ENCODE peak calls at places on chromosomes 2 and 18, in eight cellular contexts. O, M, G, Q, C, H, N and J are unnamed samples.
A peak's percentile ranks its signal among the peaks of the same experiment; 100 is the strongest.

GRCh38 chr2:176614049-176614448 is 344.8 kb downstream of the MTX2 start:
- DNase-seq in C (no peak), O (no peak), Q (no peak), G (no peak), M (no peak), H (no peak), N (no peak), J (no peak)

GRCh38 chr2:110219496-110220192 is 7.3 kb upstream of the MTLN start:
- DNase-seq in G (no peak), M (no peak), Q (no peak), N (no peak), H (peak; percentile 67), O (no peak), C (no peak), J (no peak)

GRCh38 chr18:48743046-48743445 is 204.2 kb downstream of the CTIF start:
- DNase-seq in G (peak; percentile 81), C (no peak), Q (peak; percentile 82), N (peak; percentile 93), O (peak; percentile 80), H (peak; percentile 88), M (no peak), J (peak; percentile 17)

GRCh38 chr18:47260138-47260923 is 8.9 kb upstream of the SKOR2 start:
- DNase-seq in C (peak; percentile 83), O (no peak), M (peak; percentile 21), N (no peak), Q (peak; percentile 44), G (no peak), H (peak; percentile 45), J (no peak)

GRCh38 chr18:58136865-58137264 is 92.8 kb downstream of the NEDD4L start:
- DNase-seq in H (no peak), N (no peak), M (no peak), G (no peak), O (no peak), Q (no peak), C (no peak), J (no peak)

GRCh38 chr2:86747708-86748627 is 27.9 kb downstream of the RMND5A start:
- DNase-seq in C (no peak), M (peak; percentile 20), O (no peak), Q (no peak), H (peak; percentile 85), G (no peak), N (no peak), J (no peak)

GRCh38 chr2:62718225-62718822 is 12.8 kb downstream of the EHBP1 start:
- DNase-seq in Q (no peak), H (no peak), C (no peak), M (no peak), O (no peak), N (no peak), G (no peak), J (no peak)

GRCh38 chr2:45833968-45834344 is 182.5 kb downstream of the PRKCE start:
- DNase-seq in H (no peak), C (no peak), M (no peak), O (no peak), G (no peak), N (no peak), Q (no peak), J (no peak)

GRCh38 chr2:103860016-103860415 is 993.9 kb upstream of the POU3F3 start:
- DNase-seq in G (no peak), Q (no peak), O (no peak), C (no peak), N (no peak), H (no peak), M (no peak), J (no peak)

GRCh38 chr2:1591978-1592907 is 152.1 kb downstream of the PXDN start:
- DNase-seq in H (peak; percentile 83), Q (peak; percentile 52), M (peak; percentile 84), G (peak; percentile 91), C (peak; percentile 46), N (peak; percentile 94), O (peak; percentile 35), J (no peak)

GRCh38 chr2:127879899-127880298 is 5.9 kb downstream of the AMMECR1L start:
- DNase-seq in H (no peak), M (no peak), C (no peak), Q (no peak), O (no peak), G (no peak), N (no peak), J (no peak)

GRCh38 chr2:214587442-214587841 is 176.6 kb downstream of the VWC2L start:
- DNase-seq in Q (no peak), C (no peak), G (no peak), O (no peak), N (no peak), M (no peak), H (peak; percentile 2), J (no peak)

GRCh38 chr2:40357667-40358066 is 94.2 kb downstream of the SLC8A1 start:
- DNase-seq in Q (no peak), M (no peak), O (no peak), G (no peak), C (no peak), H (peak; percentile 40), N (no peak), J (no peak)

GRCh38 chr2:212088353-212088752 is 450.2 kb downstream of the ERBB4 start:
- DNase-seq in N (no peak), G (no peak), C (no peak), O (no peak), M (no peak), H (no peak), Q (no peak), J (no peak)

GRCh38 chr2:26901326-26902183 is 53.6 kb downstream of the DPYSL5 start:
- DNase-seq in N (no peak), H (peak; percentile 49), O (no peak), Q (no peak), G (no peak), C (no peak), M (no peak), J (no peak)

GRCh38 chr18:43587538-43588153 is 310.4 kb upstream of the SYT4 start:
- DNase-seq in N (no peak), H (peak; percentile 46), C (peak; percentile 8), Q (no peak), G (no peak), M (no peak), O (no peak), J (no peak)

GRCh38 chr2:231399046-231399852 is 3.7 kb downstream of the B3GNT7 start:
- DNase-seq in H (no peak), G (no peak), C (no peak), Q (no peak), M (no peak), N (no peak), O (no peak), J (no peak)

GRCh38 chr2:51013060-51013746 is 18.7 kb downstream of the NRXN1 start:
- DNase-seq in N (no peak), Q (peak; percentile 46), G (no peak), O (no peak), H (no peak), M (peak; percentile 26), C (peak; percentile 8), J (no peak)

GRCh38 chr18:79884963-79885728 is 66.3 kb downstream of the SLC66A2 start:
- DNase-seq in M (no peak), N (no peak), O (no peak), C (no peak), H (no peak), G (peak; percentile 38), Q (no peak), J (no peak)
- H3K4me3 ChIP-seq in M (no peak overlapping the region), N (no peak overlapping the region), O (no peak overlapping the region), C (no peak overlapping the region), H (no peak overlapping the region), G (no peak overlapping the region), Q (no peak overlapping the region), J (no peak overlapping the region)

DNA sequence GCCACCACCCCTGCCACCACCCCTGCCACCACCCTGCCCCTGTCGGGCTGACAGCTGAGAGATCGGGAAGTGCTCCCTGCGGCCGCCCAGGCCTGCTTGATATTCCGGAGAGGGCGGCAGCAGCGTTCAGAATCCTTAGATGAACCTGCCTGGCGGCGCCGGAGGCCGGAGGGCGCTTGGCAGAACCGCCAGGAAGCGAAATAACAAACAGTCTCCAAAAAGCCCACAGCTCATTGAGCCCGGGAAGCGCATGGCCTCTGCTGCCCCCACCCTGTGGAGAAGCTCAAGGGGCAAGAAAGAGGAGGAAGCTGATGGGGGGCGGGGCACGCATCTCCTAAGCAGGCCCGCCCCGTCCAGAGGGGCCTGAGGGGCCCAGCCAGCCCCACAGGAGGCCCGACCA is 92.2 kb upstream of the MBOAT2 start:
- DNase-seq in N (peak; percentile 84), O (no peak), G (no peak), H (peak; percentile 43), C (no peak), Q (peak; percentile 58), M (peak; percentile 60), J (peak; percentile 66)
- H3K4me3 ChIP-seq in N (peak overlapping the region; percentile 42), O (no peak overlapping the region), G (peak overlapping the region; percentile 59), H (no peak overlapping the region), C (no peak overlapping the region), Q (no peak overlapping the region), M (no peak overlapping the region), J (no peak overlapping the region)

GRCh38 chr2:10431797-10432196 is 16.3 kb downstream of the ODC1 start:
- DNase-seq in N (no peak), C (no peak), G (no peak), H (no peak), Q (no peak), O (no peak), M (peak; percentile 54), J (no peak)

GRCh38 chr2:10433264-10433947 is 14.7 kb downstream of the ODC1 start:
- DNase-seq in M (no peak), O (no peak), N (no peak), G (no peak), H (no peak), Q (no peak), C (no peak), J (no peak)

GRCh38 chr2:10433948-10434884 is 13.9 kb downstream of the ODC1 start:
- DNase-seq in M (no peak), Q (no peak), C (no peak), H (no peak), G (no peak), O (no peak), N (no peak), J (no peak)

GRCh38 chr2:10430886-10431622 is 17.1 kb downstream of the ODC1 start:
- DNase-seq in M (no peak), N (no peak), O (no peak), Q (no peak), G (no peak), H (no peak), C (no peak), J (no peak)

GRCh38 chr2:10432315-10433181 is 15.6 kb downstream of the ODC1 start:
- DNase-seq in M (peak; percentile 75), Q (peak; percentile 72), G (no peak), H (no peak), O (no peak), C (no peak), N (no peak), J (no peak)
- H3K4me3 ChIP-seq in M (peak overlapping the region; percentile 18), Q (peak overlapping the region; percentile 31), G (peak overlapping the region; percentile 64), H (no peak overlapping the region), O (no peak overlapping the region), C (no peak overlapping the region), N (peak overlapping the region; percentile 40), J (peak overlapping the region; percentile 24)

DNA sequence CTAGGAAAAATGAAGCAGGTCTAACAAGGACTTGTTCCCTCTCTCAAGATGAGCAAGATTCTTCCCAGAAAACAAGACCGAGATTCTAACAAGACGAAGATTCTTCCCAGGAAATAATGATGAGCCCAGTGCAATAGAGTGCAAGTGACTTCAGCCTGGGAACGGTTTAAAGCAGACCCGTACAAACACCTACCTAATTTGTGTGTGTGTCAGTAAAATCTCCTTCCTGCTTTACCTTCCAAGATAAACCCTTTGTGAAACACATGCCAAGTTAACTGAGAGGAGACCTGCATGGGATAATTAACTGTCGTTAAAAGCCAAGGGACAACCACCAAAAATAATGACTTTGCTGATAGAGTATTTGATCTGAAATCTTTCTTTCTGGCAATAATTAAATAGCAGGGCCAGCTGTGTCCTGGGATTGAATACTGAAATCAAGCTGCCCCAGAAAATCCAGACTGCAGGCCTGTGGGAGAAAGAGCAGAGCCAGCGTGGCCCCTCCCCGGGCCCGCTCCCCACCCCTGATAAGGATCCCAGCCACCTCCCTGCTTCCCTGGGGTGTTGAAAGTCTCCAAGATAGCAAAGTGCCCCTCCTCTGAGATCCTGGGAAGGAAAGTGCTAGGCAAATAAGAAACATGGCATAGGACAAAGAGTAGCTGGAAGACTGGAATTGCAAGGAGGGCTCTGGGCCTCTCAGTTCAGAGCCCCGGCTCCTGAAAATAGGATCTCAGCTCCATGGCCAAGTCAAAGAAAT is 145.5 kb downstream of the CYP26B1 start:
- DNase-seq in Q (no peak), G (no peak), N (no peak), H (no peak), M (no peak), C (no peak), O (peak; percentile 12), J (peak; percentile 27)
- H3K4me3 ChIP-seq in Q (no peak overlapping the region), G (no peak overlapping the region), N (no peak overlapping the region), H (no peak overlapping the region), M (no peak overlapping the region), C (no peak overlapping the region), O (no peak overlapping the region), J (no peak overlapping the region)